ENCODE peak calls at places on chromosomes 16 and 17, in four cellular contexts. One of them, this sample, is unnamed.
A peak's percentile ranks its signal among the peaks of the same experiment; 100 is the strongest.

GRCh38 chr17:19800571-19800970 is 52.5 kb upstream of the ALDH3A1 start:
- DNase-seq in heart right ventricle: no peak
- DNase-seq in Right ventricle myocardium inferior: no peak
- DNase-seq in left colon: no peak
- DNase-seq in this sample: no peak

GRCh38 chr17:76345377-76345945 is 8.3 kb downstream of the PRPSAP1 start:
- DNase-seq in Right ventricle myocardium inferior: no peak
- DNase-seq in heart right ventricle: no peak
- DNase-seq in left colon: no peak
- DNase-seq in this sample: no peak

GRCh38 chr16:86383488-86384262 is 126.7 kb upstream of the FOXF1 start:
- DNase-seq in Right ventricle myocardium inferior: no peak
- DNase-seq in left colon: no peak
- DNase-seq in heart right ventricle: no peak
- DNase-seq in this sample: peak; percentile 98

GRCh38 chr16:35425270-35425669 is 1965.9 kb downstream of the TP53TG3F start:
- DNase-seq in Right ventricle myocardium inferior: no peak
- DNase-seq in heart right ventricle: no peak
- DNase-seq in left colon: no peak
- DNase-seq in this sample: no peak

GRCh38 chr17:603405-604193 is 111.0 kb downstream of the VPS53 start:
- DNase-seq in heart right ventricle: no peak
- DNase-seq in left colon: no peak
- DNase-seq in Right ventricle myocardium inferior: no peak
- DNase-seq in this sample: no peak

GRCh38 chr16:23640669-23640958 is 496 bp downstream of the PALB2 start:
- DNase-seq in Right ventricle myocardium inferior: no peak
- DNase-seq in left colon: no peak
- DNase-seq in heart right ventricle: no peak
- DNase-seq in this sample: peak; percentile 10

GRCh38 chr17:13590441-13590840 is 11.3 kb downstream of the HS3ST3A1 start:
- DNase-seq in heart right ventricle: no peak
- DNase-seq in left colon: no peak
- DNase-seq in Right ventricle myocardium inferior: no peak
- DNase-seq in this sample: peak; percentile 25

GRCh38 chr17:17408236-17408794 is 68.5 kb upstream of the MED9 start:
- DNase-seq in left colon: no peak
- DNase-seq in Right ventricle myocardium inferior: no peak
- DNase-seq in heart right ventricle: no peak
- DNase-seq in this sample: peak; percentile 64

GRCh38 chr16:1323296-1324239 is 9.9 kb upstream of the BAIAP3 start:
- DNase-seq in heart right ventricle: no peak
- DNase-seq in Right ventricle myocardium inferior: no peak
- DNase-seq in left colon: no peak
- DNase-seq in this sample: no peak

GRCh38 chr17:57980522-57980921 is 7.5 kb downstream of the VEZF1 start:
- DNase-seq in left colon: no peak
- DNase-seq in Right ventricle myocardium inferior: no peak
- DNase-seq in heart right ventricle: no peak
- DNase-seq in this sample: no peak

GRCh38 chr16:22787456-22788189 is 26.3 kb upstream of the HS3ST2 start:
- DNase-seq in heart right ventricle: no peak
- DNase-seq in Right ventricle myocardium inferior: no peak
- DNase-seq in left colon: peak; percentile 12
- DNase-seq in this sample: peak; percentile 97

GRCh38 chr17:64773836-64774761 is 112.0 kb upstream of the SMURF2 start:
- DNase-seq in heart right ventricle: no peak
- DNase-seq in Right ventricle myocardium inferior: no peak
- DNase-seq in left colon: peak; percentile 88
- DNase-seq in this sample: peak; percentile 65

GRCh38 chr16:81817296-81817695 is 38.2 kb downstream of the PLCG2 start:
- DNase-seq in left colon: no peak
- DNase-seq in Right ventricle myocardium inferior: no peak
- DNase-seq in heart right ventricle: no peak
- DNase-seq in this sample: no peak

GRCh38 chr16:85025781-85026653 is 1.6 kb upstream of the KIAA0513 start:
- DNase-seq in left colon: peak; percentile 43
- DNase-seq in heart right ventricle: no peak
- DNase-seq in Right ventricle myocardium inferior: no peak
- DNase-seq in this sample: no peak

GRCh38 chr17:46811978-46812583 is 6.4 kb downstream of the WNT3 start:
- DNase-seq in Right ventricle myocardium inferior: no peak
- DNase-seq in heart right ventricle: no peak
- DNase-seq in left colon: no peak
- DNase-seq in this sample: peak; percentile 68

GRCh38 chr16:12016166-12016947 is 39.8 kb downstream of the SNX29 start:
- DNase-seq in heart right ventricle: no peak
- DNase-seq in left colon: no peak
- DNase-seq in Right ventricle myocardium inferior: no peak
- DNase-seq in this sample: peak; percentile 32

GRCh38 chr16:46866286-46866685 is 17.9 kb upstream of the GPT2 start:
- DNase-seq in left colon: no peak
- DNase-seq in Right ventricle myocardium inferior: no peak
- DNase-seq in heart right ventricle: no peak
- DNase-seq in this sample: no peak

GRCh38 chr16:85574672-85575475 is 38.2 kb upstream of the GSE1 start:
- DNase-seq in left colon: no peak
- DNase-seq in Right ventricle myocardium inferior: no peak
- DNase-seq in heart right ventricle: no peak
- DNase-seq in this sample: no peak

GRCh38 chr16:47847220-47847970 is 308.4 kb downstream of the ABCC12 start:
- DNase-seq in Right ventricle myocardium inferior: no peak
- DNase-seq in left colon: no peak
- DNase-seq in heart right ventricle: no peak
- DNase-seq in this sample: no peak

GRCh38 chr17:13426991-13427390 is 174.7 kb downstream of the HS3ST3A1 start:
- DNase-seq in heart right ventricle: no peak
- DNase-seq in Right ventricle myocardium inferior: no peak
- DNase-seq in left colon: no peak
- DNase-seq in this sample: no peak

GRCh38 chr17:41939044-41939695 is 8.8 kb downstream of the ODAD4 start:
- DNase-seq in heart right ventricle: no peak
- DNase-seq in left colon: no peak
- DNase-seq in Right ventricle myocardium inferior: no peak
- DNase-seq in this sample: no peak

GRCh38 chr17:15346196-15346595 is 4.8 kb upstream of the TEKT3 start:
- DNase-seq in heart right ventricle: no peak
- DNase-seq in left colon: no peak
- DNase-seq in Right ventricle myocardium inferior: no peak
- DNase-seq in this sample: no peak

GRCh38 chr17:20203021-20203420 is 193.9 kb downstream of the SPECC1 start:
- DNase-seq in left colon: no peak
- DNase-seq in heart right ventricle: no peak
- DNase-seq in Right ventricle myocardium inferior: no peak
- DNase-seq in this sample: no peak

GRCh38 chr16:51132484-51132883 is 18.6 kb downstream of the SALL1 start:
- DNase-seq in Right ventricle myocardium inferior: no peak
- DNase-seq in heart right ventricle: no peak
- DNase-seq in left colon: no peak
- DNase-seq in this sample: no peak

GRCh38 chr16:64648282-64648681 is 473.6 kb downstream of the CDH11 start:
- DNase-seq in Right ventricle myocardium inferior: no peak
- DNase-seq in heart right ventricle: no peak
- DNase-seq in left colon: no peak
- DNase-seq in this sample: no peak

GRCh38 chr16:23699100-23699499 is 13.9 kb downstream of the ERN2 start:
- DNase-seq in left colon: peak; percentile 81
- DNase-seq in Right ventricle myocardium inferior: no peak
- DNase-seq in heart right ventricle: no peak
- DNase-seq in this sample: no peak

GRCh38 chr16:79509221-79509631 is 91.3 kb downstream of the MAF start:
- DNase-seq in left colon: peak; percentile 16
- DNase-seq in Right ventricle myocardium inferior: no peak
- DNase-seq in heart right ventricle: peak; percentile 39
- DNase-seq in this sample: no peak

GRCh38 chr17:77810536-77810935 is 148.0 kb upstream of the TNRC6C start:
- DNase-seq in left colon: no peak
- DNase-seq in heart right ventricle: peak; percentile 48
- DNase-seq in Right ventricle myocardium inferior: no peak
- DNase-seq in this sample: peak; percentile 61

GRCh38 chr16:23748630-23749029 is 6.2 kb upstream of the CHP2 start:
- DNase-seq in heart right ventricle: no peak
- DNase-seq in left colon: no peak
- DNase-seq in Right ventricle myocardium inferior: no peak
- DNase-seq in this sample: no peak

This sample was measured in M059J.